ENCODE peak calls at places on chromosome 14, in eight cellular contexts. One of them, this sample, is unnamed.

GRCh38 chr14:77458249-77458950 is 507 bp downstream of the AHSA1 start:
- DNase-seq in colonic mucosa: peak; percentile 54
- DNase-seq in upper lobe of right lung: no peak
- DNase-seq in stomach: peak; percentile 43
- DNase-seq in fibroblast of lung: peak; percentile 36
- DNase-seq in CD8-positive, alpha-beta memory T cell: peak; percentile 4
- DNase-seq in adrenal gland: peak; percentile 65
- DNase-seq in A673: peak; percentile 26
- DNase-seq in this sample: peak; percentile 26

GRCh38 chr14:38404100-38404541 is 148.2 kb upstream of the CLEC14A start:
- DNase-seq in colonic mucosa: no peak
- DNase-seq in upper lobe of right lung: no peak
- DNase-seq in stomach: no peak
- DNase-seq in fibroblast of lung: peak; percentile 89
- DNase-seq in CD8-positive, alpha-beta memory T cell: no peak
- DNase-seq in adrenal gland: no peak
- DNase-seq in A673: no peak
- DNase-seq in this sample: no peak

GRCh38 chr14:64500088-64500487 is 3.5 kb downstream of the ZBTB25 start:
- DNase-seq in colonic mucosa: no peak
- DNase-seq in upper lobe of right lung: no peak
- DNase-seq in stomach: no peak
- DNase-seq in fibroblast of lung: no peak
- DNase-seq in CD8-positive, alpha-beta memory T cell: no peak
- DNase-seq in adrenal gland: no peak
- DNase-seq in A673: no peak
- DNase-seq in this sample: no peak

GRCh38 chr14:102772781-102773570 is 4.3 kb upstream of the TRAF3 start:
- DNase-seq in colonic mucosa: no peak
- DNase-seq in upper lobe of right lung: no peak
- DNase-seq in stomach: no peak
- DNase-seq in fibroblast of lung: no peak
- DNase-seq in CD8-positive, alpha-beta memory T cell: no peak
- DNase-seq in adrenal gland: no peak
- DNase-seq in A673: no peak
- DNase-seq in this sample: no peak

GRCh38 chr14:59333668-59334067 is 131.5 kb downstream of the GPR135 start:
- DNase-seq in colonic mucosa: no peak
- DNase-seq in upper lobe of right lung: no peak
- DNase-seq in stomach: no peak
- DNase-seq in fibroblast of lung: peak; percentile 96
- DNase-seq in CD8-positive, alpha-beta memory T cell: no peak
- DNase-seq in adrenal gland: peak; percentile 35
- DNase-seq in A673: peak; percentile 43
- DNase-seq in this sample: no peak

GRCh38 chr14:76876076-76876475 is 49.9 kb downstream of the LRRC74A start:
- DNase-seq in colonic mucosa: peak; percentile 48
- DNase-seq in upper lobe of right lung: no peak
- DNase-seq in stomach: peak; percentile 67
- DNase-seq in fibroblast of lung: peak; percentile 55
- DNase-seq in CD8-positive, alpha-beta memory T cell: peak; percentile 34
- DNase-seq in adrenal gland: peak; percentile 72
- DNase-seq in A673: peak; percentile 83
- DNase-seq in this sample: peak; percentile 77

GRCh38 chr14:96184737-96185136 is 19.9 kb upstream of the BDKRB2 start:
- DNase-seq in colonic mucosa: no peak
- DNase-seq in upper lobe of right lung: no peak
- DNase-seq in stomach: no peak
- DNase-seq in fibroblast of lung: no peak
- DNase-seq in CD8-positive, alpha-beta memory T cell: no peak
- DNase-seq in adrenal gland: no peak
- DNase-seq in A673: no peak
- DNase-seq in this sample: no peak

GRCh38 chr14:94612580-94613554 is 676 bp downstream of the SERPINA3 start:
- DNase-seq in colonic mucosa: no peak
- DNase-seq in upper lobe of right lung: no peak
- DNase-seq in stomach: no peak
- DNase-seq in fibroblast of lung: peak; percentile 51
- DNase-seq in CD8-positive, alpha-beta memory T cell: no peak
- DNase-seq in adrenal gland: no peak
- DNase-seq in A673: no peak
- DNase-seq in this sample: peak; percentile 75

GRCh38 chr14:99330316-99331240 is 58.6 kb upstream of the BCL11B start:
- DNase-seq in colonic mucosa: no peak
- DNase-seq in upper lobe of right lung: peak; percentile 51
- DNase-seq in stomach: peak; percentile 22
- DNase-seq in fibroblast of lung: no peak
- DNase-seq in CD8-positive, alpha-beta memory T cell: no peak
- DNase-seq in adrenal gland: no peak
- DNase-seq in A673: no peak
- DNase-seq in this sample: no peak

GRCh38 chr14:24664366-24664765 is 30.4 kb upstream of the GZMB start:
- DNase-seq in colonic mucosa: no peak
- DNase-seq in upper lobe of right lung: no peak
- DNase-seq in stomach: no peak
- DNase-seq in fibroblast of lung: no peak
- DNase-seq in CD8-positive, alpha-beta memory T cell: no peak
- DNase-seq in adrenal gland: no peak
- DNase-seq in A673: no peak
- DNase-seq in this sample: no peak

GRCh38 chr14:73526036-73526984 is 10.6 kb upstream of the ACOT1 start:
- DNase-seq in colonic mucosa: no peak
- DNase-seq in upper lobe of right lung: peak; percentile 70
- DNase-seq in stomach: peak; percentile 84
- DNase-seq in fibroblast of lung: peak; percentile 52
- DNase-seq in CD8-positive, alpha-beta memory T cell: no peak
- DNase-seq in adrenal gland: peak; percentile 87
- DNase-seq in A673: no peak
- DNase-seq in this sample: peak; percentile 34

GRCh38 chr14:38243696-38244250 is 12.1 kb downstream of the CLEC14A start:
- DNase-seq in colonic mucosa: no peak
- DNase-seq in upper lobe of right lung: no peak
- DNase-seq in stomach: no peak
- DNase-seq in fibroblast of lung: no peak
- DNase-seq in CD8-positive, alpha-beta memory T cell: no peak
- DNase-seq in adrenal gland: no peak
- DNase-seq in A673: no peak
- DNase-seq in this sample: no peak

GRCh38 chr14:34711169-34711568 is 3.2 kb downstream of the CFL2 start:
- DNase-seq in colonic mucosa: no peak
- DNase-seq in upper lobe of right lung: no peak
- DNase-seq in stomach: no peak
- DNase-seq in fibroblast of lung: peak; percentile 94
- DNase-seq in CD8-positive, alpha-beta memory T cell: no peak
- DNase-seq in adrenal gland: no peak
- DNase-seq in A673: peak; percentile 63
- DNase-seq in this sample: no peak

GRCh38 chr14:99537399-99537798 is 56.2 kb downstream of the CCNK start:
- DNase-seq in colonic mucosa: no peak
- DNase-seq in upper lobe of right lung: no peak
- DNase-seq in stomach: no peak
- DNase-seq in fibroblast of lung: peak; percentile 91
- DNase-seq in CD8-positive, alpha-beta memory T cell: no peak
- DNase-seq in adrenal gland: peak; percentile 84
- DNase-seq in A673: no peak
- DNase-seq in this sample: no peak

GRCh38 chr14:99950191-99950590 is 115.0 kb upstream of the EVL start:
- DNase-seq in colonic mucosa: no peak
- DNase-seq in upper lobe of right lung: no peak
- DNase-seq in stomach: no peak
- DNase-seq in fibroblast of lung: no peak
- DNase-seq in CD8-positive, alpha-beta memory T cell: no peak
- DNase-seq in adrenal gland: no peak
- DNase-seq in A673: no peak
- DNase-seq in this sample: no peak

GRCh38 chr14:65821224-65821753 is 408.8 kb downstream of the FUT8 start:
- DNase-seq in colonic mucosa: no peak
- DNase-seq in upper lobe of right lung: no peak
- DNase-seq in stomach: no peak
- DNase-seq in fibroblast of lung: no peak
- DNase-seq in CD8-positive, alpha-beta memory T cell: no peak
- DNase-seq in adrenal gland: no peak
- DNase-seq in A673: no peak
- DNase-seq in this sample: no peak

GRCh38 chr14:96307434-96307833 is 51.4 kb downstream of the BDKRB1 start:
- DNase-seq in colonic mucosa: no peak
- DNase-seq in upper lobe of right lung: no peak
- DNase-seq in stomach: no peak
- DNase-seq in fibroblast of lung: no peak
- DNase-seq in CD8-positive, alpha-beta memory T cell: no peak
- DNase-seq in adrenal gland: no peak
- DNase-seq in A673: no peak
- DNase-seq in this sample: no peak

GRCh38 chr14:101560534-101561113 is 671 bp upstream of the DIO3 start:
- DNase-seq in colonic mucosa: no peak
- DNase-seq in upper lobe of right lung: no peak
- DNase-seq in stomach: no peak
- DNase-seq in fibroblast of lung: no peak
- DNase-seq in CD8-positive, alpha-beta memory T cell: no peak
- DNase-seq in adrenal gland: no peak
- DNase-seq in A673: no peak
- DNase-seq in this sample: no peak

GRCh38 chr14:101561145-101561896 is at the start of gene DIO3:
- DNase-seq in colonic mucosa: peak; percentile 59
- DNase-seq in upper lobe of right lung: no peak
- DNase-seq in stomach: no peak
- DNase-seq in fibroblast of lung: peak; percentile 44
- DNase-seq in CD8-positive, alpha-beta memory T cell: no peak
- DNase-seq in adrenal gland: no peak
- DNase-seq in A673: peak; percentile 67
- DNase-seq in this sample: no peak

GRCh38 chr14:101559250-101559623 is 2.1 kb upstream of the DIO3 start:
- DNase-seq in colonic mucosa: no peak
- DNase-seq in upper lobe of right lung: no peak
- DNase-seq in stomach: no peak
- DNase-seq in fibroblast of lung: no peak
- DNase-seq in CD8-positive, alpha-beta memory T cell: no peak
- DNase-seq in adrenal gland: no peak
- DNase-seq in A673: no peak
- DNase-seq in this sample: no peak

GRCh38 chr14:101558739-101559240 is 2.5 kb upstream of the DIO3 start:
- DNase-seq in colonic mucosa: no peak
- DNase-seq in upper lobe of right lung: no peak
- DNase-seq in stomach: no peak
- DNase-seq in fibroblast of lung: no peak
- DNase-seq in CD8-positive, alpha-beta memory T cell: no peak
- DNase-seq in adrenal gland: no peak
- DNase-seq in A673: no peak
- DNase-seq in this sample: no peak

GRCh38 chr14:101559624-101560533 is 1.4 kb upstream of the DIO3 start:
- DNase-seq in colonic mucosa: no peak
- DNase-seq in upper lobe of right lung: no peak
- DNase-seq in stomach: no peak
- DNase-seq in fibroblast of lung: peak; percentile 35
- DNase-seq in CD8-positive, alpha-beta memory T cell: no peak
- DNase-seq in adrenal gland: peak; percentile 17
- DNase-seq in A673: no peak
- DNase-seq in this sample: peak; percentile 69
- H3K27me3 ChIP-seq in colonic mucosa: peaks cover 49% of the 10 kb centered on the region
- H3K27me3 ChIP-seq in upper lobe of right lung: peaks cover 61% of the 10 kb centered on the region
- H3K27me3 ChIP-seq in stomach: peaks cover 68% of the 10 kb centered on the region
- H3K27me3 ChIP-seq in fibroblast of lung: peaks cover 35% of the 10 kb centered on the region
- H3K27me3 ChIP-seq in CD8-positive, alpha-beta memory T cell: peaks cover 11% of the 10 kb centered on the region
- H3K27me3 ChIP-seq in adrenal gland: peaks cover 59% of the 10 kb centered on the region
- H3K27me3 ChIP-seq in A673: peaks cover 81% of the 10 kb centered on the region
- H3K27me3 ChIP-seq in this sample: no peaks in the 10 kb centered on the region

DNA sequence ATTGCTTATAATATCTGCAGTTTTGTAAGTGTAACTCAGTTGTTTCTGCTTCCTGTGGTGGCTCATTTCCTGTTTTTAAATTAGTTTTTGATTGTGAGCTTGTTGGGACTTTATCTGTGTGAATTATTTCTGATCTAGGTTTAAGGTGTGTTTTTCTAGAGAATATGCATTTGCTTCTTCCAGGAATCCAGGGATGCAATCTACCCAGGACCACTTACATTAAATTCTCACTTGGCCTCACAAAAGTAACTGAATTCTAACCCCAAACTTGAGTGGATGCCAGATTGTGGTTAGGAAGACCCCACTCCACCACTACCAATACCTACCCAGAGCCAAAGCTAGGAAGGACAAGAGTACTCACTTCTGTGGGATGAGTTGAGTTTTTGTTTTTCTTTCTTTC is 11.9 kb downstream of the STYX start:
- DNase-seq in colonic mucosa: no peak
- DNase-seq in upper lobe of right lung: no peak
- DNase-seq in stomach: no peak
- DNase-seq in fibroblast of lung: no peak
- DNase-seq in CD8-positive, alpha-beta memory T cell: no peak
- DNase-seq in adrenal gland: no peak
- DNase-seq in A673: no peak
- DNase-seq in this sample: no peak
- H3K4me1 ChIP-seq in colonic mucosa: no peaks in the 10 kb centered on the region
- H3K4me1 ChIP-seq in upper lobe of right lung: peaks cover 18% of the 10 kb centered on the region
- H3K4me1 ChIP-seq in stomach: peaks cover 22% of the 10 kb centered on the region
- H3K4me1 ChIP-seq in fibroblast of lung: no peaks in the 10 kb centered on the region
- H3K4me1 ChIP-seq in CD8-positive, alpha-beta memory T cell: peaks cover 79% of the 10 kb centered on the region
- H3K4me1 ChIP-seq in adrenal gland: peaks cover 5% of the 10 kb centered on the region
- H3K4me1 ChIP-seq in A673: peaks cover 7% of the 10 kb centered on the region
- H3K4me1 ChIP-seq in this sample: no peaks in the 10 kb centered on the region

DNA sequence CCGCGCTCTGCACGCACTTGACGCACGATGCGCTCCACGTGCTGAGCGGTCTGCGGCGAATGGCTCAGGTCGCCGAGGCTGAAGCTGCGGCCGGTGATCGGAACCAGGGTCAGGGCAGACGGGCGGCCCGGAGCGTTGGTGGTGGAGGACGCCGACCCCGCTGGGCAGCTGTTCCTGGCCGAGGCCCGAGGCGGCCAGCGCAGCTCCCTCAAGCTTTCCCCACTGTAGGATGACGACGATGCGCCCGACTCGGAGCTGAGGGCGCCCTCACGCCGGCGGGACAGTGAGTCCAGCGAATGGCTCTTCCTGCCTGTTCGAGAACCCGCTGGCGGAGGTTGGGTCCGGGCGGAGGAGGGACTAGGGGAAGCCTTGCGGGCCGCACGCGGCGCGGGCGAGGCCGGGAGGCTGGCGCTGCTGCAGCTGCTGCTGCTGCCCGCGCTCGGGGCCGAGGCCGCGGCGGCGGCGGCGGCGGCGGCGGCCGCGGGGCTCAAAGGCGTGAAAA is 2.0 kb downstream of the CCDC177 start:
- DNase-seq in colonic mucosa: no peak
- DNase-seq in upper lobe of right lung: peak; percentile 61
- DNase-seq in stomach: no peak
- DNase-seq in fibroblast of lung: no peak
- DNase-seq in CD8-positive, alpha-beta memory T cell: no peak
- DNase-seq in adrenal gland: no peak
- DNase-seq in A673: peak; percentile 27
- DNase-seq in this sample: no peak
- H3K27me3 ChIP-seq in colonic mucosa: peaks cover 57% of the 10 kb centered on the region
- H3K27me3 ChIP-seq in upper lobe of right lung: peaks cover 89% of the 10 kb centered on the region
- H3K27me3 ChIP-seq in stomach: peaks cover 66% of the 10 kb centered on the region
- H3K27me3 ChIP-seq in fibroblast of lung: peaks cover 48% of the 10 kb centered on the region
- H3K27me3 ChIP-seq in CD8-positive, alpha-beta memory T cell: peaks cover 20% of the 10 kb centered on the region
- H3K27me3 ChIP-seq in adrenal gland: peaks cover 68% of the 10 kb centered on the region
- H3K27me3 ChIP-seq in A673: peaks cover 95% of the 10 kb centered on the region
- H3K27me3 ChIP-seq in this sample: no peaks in the 10 kb centered on the region

GRCh38 chr14:105926415-105927093 is 400.2 kb downstream of the TMEM121 start:
- DNase-seq in colonic mucosa: no peak
- DNase-seq in upper lobe of right lung: peak; percentile 52
- DNase-seq in stomach: no peak
- DNase-seq in fibroblast of lung: no peak
- DNase-seq in CD8-positive, alpha-beta memory T cell: no peak
- DNase-seq in adrenal gland: no peak
- DNase-seq in A673: no peak
- DNase-seq in this sample: no peak
- H3K4me1 ChIP-seq in colonic mucosa: no peaks in the 10 kb centered on the region
- H3K4me1 ChIP-seq in upper lobe of right lung: no peaks in the 10 kb centered on the region
- H3K4me1 ChIP-seq in stomach: no peaks in the 10 kb centered on the region
- H3K4me1 ChIP-seq in fibroblast of lung: no peaks in the 10 kb centered on the region
- H3K4me1 ChIP-seq in CD8-positive, alpha-beta memory T cell: no peaks in the 10 kb centered on the region
- H3K4me1 ChIP-seq in adrenal gland: no peaks in the 10 kb centered on the region
- H3K4me1 ChIP-seq in A673: no peaks in the 10 kb centered on the region
- H3K4me1 ChIP-seq in this sample: no peaks in the 10 kb centered on the region